ENCODE peak calls at places on chromosomes 7 and 10, in ten cellular contexts. One of them, this sample, is unnamed. For H3K4me1, the result is how much of the 10 kb centered on the place peaks cover.

GRCh38 chr7:47757946-47758371 is 176.0 kb upstream of the TNS3 start:
- DNase-seq in adipocyte: peak
- DNase-seq in foreskin keratinocyte: no peak
- DNase-seq in cardiac muscle cell: no peak
- DNase-seq in GM23338: no peak
- DNase-seq in sigmoid colon: no peak
- DNase-seq in IMR-90: peak
- DNase-seq in neural progenitor cell: no peak
- DNase-seq in mucosa of descending colon: peak
- DNase-seq in tibial nerve: peak
- DNase-seq in this sample: peak

GRCh38 chr7:12607134-12607533 is 36.6 kb downstream of the SCIN start:
- DNase-seq in IMR-90: no peak
- DNase-seq in GM23338: no peak
- DNase-seq in neural progenitor cell: no peak
- DNase-seq in mucosa of descending colon: no peak
- DNase-seq in adipocyte: peak
- DNase-seq in foreskin keratinocyte: no peak
- DNase-seq in sigmoid colon: no peak
- DNase-seq in tibial nerve: no peak
- DNase-seq in cardiac muscle cell: no peak
- DNase-seq in this sample: no peak

GRCh38 chr10:48525113-48525512 is 79.8 kb downstream of the ARHGAP22 start:
- DNase-seq in tibial nerve: no peak
- DNase-seq in adipocyte: no peak
- DNase-seq in foreskin keratinocyte: no peak
- DNase-seq in GM23338: no peak
- DNase-seq in IMR-90: no peak
- DNase-seq in sigmoid colon: no peak
- DNase-seq in neural progenitor cell: no peak
- DNase-seq in cardiac muscle cell: no peak
- DNase-seq in mucosa of descending colon: no peak
- DNase-seq in this sample: no peak

GRCh38 chr10:51960494-51960895 is 261.1 kb upstream of the CSTF2T start:
- DNase-seq in IMR-90: peak
- DNase-seq in mucosa of descending colon: no peak
- DNase-seq in tibial nerve: peak
- DNase-seq in cardiac muscle cell: peak
- DNase-seq in adipocyte: peak
- DNase-seq in GM23338: peak
- DNase-seq in sigmoid colon: no peak
- DNase-seq in neural progenitor cell: peak
- DNase-seq in foreskin keratinocyte: peak
- DNase-seq in this sample: peak

GRCh38 chr10:124994573-124995473 is 52.9 kb downstream of the ZRANB1 start:
- DNase-seq in neural progenitor cell: no peak
- DNase-seq in sigmoid colon: peak
- DNase-seq in foreskin keratinocyte: no peak
- DNase-seq in mucosa of descending colon: peak
- DNase-seq in GM23338: no peak
- DNase-seq in IMR-90: no peak
- DNase-seq in tibial nerve: no peak
- DNase-seq in adipocyte: no peak
- DNase-seq in cardiac muscle cell: no peak
- DNase-seq in this sample: no peak

GRCh38 chr10:124264271-124264670 is 154.5 kb downstream of the OAT start:
- DNase-seq in adipocyte: no peak
- DNase-seq in mucosa of descending colon: no peak
- DNase-seq in GM23338: no peak
- DNase-seq in cardiac muscle cell: no peak
- DNase-seq in IMR-90: no peak
- DNase-seq in tibial nerve: no peak
- DNase-seq in foreskin keratinocyte: no peak
- DNase-seq in neural progenitor cell: no peak
- DNase-seq in sigmoid colon: no peak
- DNase-seq in this sample: no peak

GRCh38 chr7:539731-540411 is 20.2 kb upstream of the PDGFA start:
- DNase-seq in IMR-90: peak
- DNase-seq in neural progenitor cell: no peak
- DNase-seq in adipocyte: peak
- DNase-seq in cardiac muscle cell: no peak
- DNase-seq in mucosa of descending colon: peak
- DNase-seq in GM23338: no peak
- DNase-seq in foreskin keratinocyte: peak
- DNase-seq in sigmoid colon: no peak
- DNase-seq in tibial nerve: no peak
- DNase-seq in this sample: peak

GRCh38 chr7:112185005-112185834 is 21.0 kb downstream of the DOCK4 start:
- DNase-seq in tibial nerve: no peak
- DNase-seq in sigmoid colon: no peak
- DNase-seq in cardiac muscle cell: no peak
- DNase-seq in GM23338: no peak
- DNase-seq in IMR-90: no peak
- DNase-seq in foreskin keratinocyte: no peak
- DNase-seq in neural progenitor cell: no peak
- DNase-seq in mucosa of descending colon: no peak
- DNase-seq in adipocyte: no peak
- DNase-seq in this sample: no peak

GRCh38 chr10:14244147-14244546 is 86.6 kb downstream of the FRMD4A start:
- DNase-seq in GM23338: peak
- DNase-seq in mucosa of descending colon: no peak
- DNase-seq in foreskin keratinocyte: no peak
- DNase-seq in IMR-90: peak
- DNase-seq in sigmoid colon: no peak
- DNase-seq in tibial nerve: no peak
- DNase-seq in adipocyte: no peak
- DNase-seq in neural progenitor cell: peak
- DNase-seq in cardiac muscle cell: no peak
- DNase-seq in this sample: no peak

GRCh38 chr7:81688622-81689411 is 81.0 kb downstream of the HGF start:
- DNase-seq in sigmoid colon: no peak
- DNase-seq in GM23338: no peak
- DNase-seq in cardiac muscle cell: peak
- DNase-seq in neural progenitor cell: peak
- DNase-seq in IMR-90: no peak
- DNase-seq in adipocyte: no peak
- DNase-seq in mucosa of descending colon: no peak
- DNase-seq in tibial nerve: no peak
- DNase-seq in foreskin keratinocyte: no peak
- DNase-seq in this sample: no peak
- H3K4me1 ChIP-seq in sigmoid colon: under half
- H3K4me1 ChIP-seq in GM23338: under half
- H3K4me1 ChIP-seq in cardiac muscle cell: under half
- H3K4me1 ChIP-seq in neural progenitor cell: under half
- H3K4me1 ChIP-seq in IMR-90: under half
- H3K4me1 ChIP-seq in adipocyte: under half
- H3K4me1 ChIP-seq in mucosa of descending colon: under half
- H3K4me1 ChIP-seq in tibial nerve: under half
- H3K4me1 ChIP-seq in foreskin keratinocyte: under half
- H3K4me1 ChIP-seq in this sample: under half

GRCh38 chr10:87878664-87879459 is 15.4 kb downstream of the PTEN start:
- DNase-seq in mucosa of descending colon: no peak
- DNase-seq in tibial nerve: no peak
- DNase-seq in GM23338: no peak
- DNase-seq in sigmoid colon: no peak
- DNase-seq in neural progenitor cell: no peak
- DNase-seq in cardiac muscle cell: no peak
- DNase-seq in IMR-90: no peak
- DNase-seq in foreskin keratinocyte: no peak
- DNase-seq in adipocyte: no peak
- DNase-seq in this sample: no peak

GRCh38 chr10:87870154-87870553 is 6.7 kb downstream of the PTEN start:
- DNase-seq in adipocyte: no peak
- DNase-seq in tibial nerve: no peak
- DNase-seq in IMR-90: no peak
- DNase-seq in foreskin keratinocyte: no peak
- DNase-seq in mucosa of descending colon: no peak
- DNase-seq in cardiac muscle cell: no peak
- DNase-seq in GM23338: no peak
- DNase-seq in neural progenitor cell: no peak
- DNase-seq in sigmoid colon: no peak
- DNase-seq in this sample: no peak

GRCh38 chr10:87872828-87873227 is 9.4 kb downstream of the PTEN start:
- DNase-seq in sigmoid colon: no peak
- DNase-seq in neural progenitor cell: no peak
- DNase-seq in GM23338: no peak
- DNase-seq in IMR-90: no peak
- DNase-seq in adipocyte: no peak
- DNase-seq in tibial nerve: no peak
- DNase-seq in foreskin keratinocyte: no peak
- DNase-seq in cardiac muscle cell: no peak
- DNase-seq in mucosa of descending colon: no peak
- DNase-seq in this sample: no peak

GRCh38 chr10:87873656-87874055 is 10.2 kb downstream of the PTEN start:
- DNase-seq in tibial nerve: no peak
- DNase-seq in neural progenitor cell: no peak
- DNase-seq in cardiac muscle cell: no peak
- DNase-seq in IMR-90: no peak
- DNase-seq in foreskin keratinocyte: no peak
- DNase-seq in sigmoid colon: no peak
- DNase-seq in GM23338: no peak
- DNase-seq in adipocyte: no peak
- DNase-seq in mucosa of descending colon: no peak
- DNase-seq in this sample: no peak

GRCh38 chr10:87875929-87876571 is 12.6 kb downstream of the PTEN start:
- DNase-seq in foreskin keratinocyte: no peak
- DNase-seq in IMR-90: no peak
- DNase-seq in neural progenitor cell: no peak
- DNase-seq in cardiac muscle cell: no peak
- DNase-seq in tibial nerve: no peak
- DNase-seq in adipocyte: no peak
- DNase-seq in sigmoid colon: no peak
- DNase-seq in mucosa of descending colon: no peak
- DNase-seq in GM23338: no peak
- DNase-seq in this sample: no peak
- H3K4me1 ChIP-seq in foreskin keratinocyte: under half
- H3K4me1 ChIP-seq in IMR-90: under half
- H3K4me1 ChIP-seq in neural progenitor cell: under half
- H3K4me1 ChIP-seq in cardiac muscle cell: under half
- H3K4me1 ChIP-seq in tibial nerve: half or more
- H3K4me1 ChIP-seq in adipocyte: under half
- H3K4me1 ChIP-seq in sigmoid colon: under half
- H3K4me1 ChIP-seq in mucosa of descending colon: under half
- H3K4me1 ChIP-seq in GM23338: under half
- H3K4me1 ChIP-seq in this sample: under half

GRCh38 chr10:3776796-3777571 is 8.0 kb downstream of the KLF6 start:
- DNase-seq in GM23338: no peak
- DNase-seq in neural progenitor cell: no peak
- DNase-seq in adipocyte: peak
- DNase-seq in IMR-90: peak
- DNase-seq in cardiac muscle cell: no peak
- DNase-seq in tibial nerve: peak
- DNase-seq in sigmoid colon: peak
- DNase-seq in mucosa of descending colon: peak
- DNase-seq in foreskin keratinocyte: peak
- DNase-seq in this sample: peak
- H3K4me1 ChIP-seq in GM23338: under half
- H3K4me1 ChIP-seq in neural progenitor cell: under half
- H3K4me1 ChIP-seq in adipocyte: half or more
- H3K4me1 ChIP-seq in IMR-90: under half
- H3K4me1 ChIP-seq in cardiac muscle cell: under half
- H3K4me1 ChIP-seq in tibial nerve: under half
- H3K4me1 ChIP-seq in sigmoid colon: half or more
- H3K4me1 ChIP-seq in mucosa of descending colon: half or more
- H3K4me1 ChIP-seq in foreskin keratinocyte: under half
- H3K4me1 ChIP-seq in this sample: under half

DNA sequence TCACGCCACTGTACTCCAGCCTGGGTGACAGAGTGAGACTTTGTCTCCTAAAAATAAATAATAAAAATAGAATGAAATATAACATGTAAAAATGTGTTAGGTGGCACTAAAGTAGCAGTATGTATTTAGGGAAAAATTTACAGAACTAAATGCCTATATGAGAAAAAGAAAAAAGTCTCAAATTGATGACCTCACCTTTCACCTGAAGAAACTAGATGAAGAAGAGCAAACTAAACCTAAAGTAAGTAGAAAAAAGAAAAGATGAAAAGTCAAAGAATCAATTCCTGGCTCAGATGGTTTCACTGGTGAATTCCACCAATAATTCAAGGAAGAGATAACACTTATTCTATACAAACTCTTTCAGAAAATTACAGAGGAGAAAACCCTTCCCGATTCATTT is 106.5 kb upstream of the NANOS1 start:
- DNase-seq in IMR-90: no peak
- DNase-seq in foreskin keratinocyte: no peak
- DNase-seq in neural progenitor cell: no peak
- DNase-seq in adipocyte: no peak
- DNase-seq in sigmoid colon: no peak
- DNase-seq in tibial nerve: no peak
- DNase-seq in mucosa of descending colon: no peak
- DNase-seq in GM23338: no peak
- DNase-seq in cardiac muscle cell: no peak
- DNase-seq in this sample: no peak
- H3K4me1 ChIP-seq in IMR-90: under half
- H3K4me1 ChIP-seq in foreskin keratinocyte: under half
- H3K4me1 ChIP-seq in neural progenitor cell: under half
- H3K4me1 ChIP-seq in adipocyte: under half
- H3K4me1 ChIP-seq in sigmoid colon: under half
- H3K4me1 ChIP-seq in tibial nerve: under half
- H3K4me1 ChIP-seq in mucosa of descending colon: under half
- H3K4me1 ChIP-seq in GM23338: under half
- H3K4me1 ChIP-seq in cardiac muscle cell: under half
- H3K4me1 ChIP-seq in this sample: under half

This sample was measured in mesenchymal stem cell.